ENCODE peak calls at places on chromosome 5, in seven cellular contexts. F is cardiac muscle cell, X is GM23338, G is IMR-90, L is upper lobe of left lung, H is gastrocnemius medialis, P is heart right ventricle. R is an unnamed sample.

GRCh38 chr5:45277860-45278259 is 418.3 kb downstream of the HCN1 start:
- DNase-seq in F (no peak), X (no peak), G (no peak), L (no peak), H (no peak), P (no peak), R (no peak)

GRCh38 chr5:67187318-67187717 is 9.3 kb downstream of the CD180 start:
- DNase-seq in F (no peak), X (no peak), G (no peak), L (no peak), H (no peak), P (no peak), R (no peak)

GRCh38 chr5:133870661-133871060 is 97.8 kb downstream of the C5orf15 start:
- DNase-seq in F (peak), X (no peak), G (peak), L (no peak), H (no peak), P (no peak), R (no peak)

GRCh38 chr5:6185574-6185973 is 192.8 kb downstream of the MED10 start:
- DNase-seq in F (no peak), X (no peak), G (no peak), L (no peak), H (no peak), P (no peak), R (no peak)

GRCh38 chr5:75511435-75512382 is at the start of the genes CERT1 and POLK:
- DNase-seq in F (peak), X (peak), G (peak), L (peak), H (peak), P (peak), R (peak)

GRCh38 chr5:124544366-124545055 is 201.9 kb downstream of the ZNF608 start:
- DNase-seq in F (no peak), X (no peak), G (peak), L (no peak), H (peak), P (no peak), R (no peak)

GRCh38 chr5:65213921-65214525 is 267.7 kb downstream of the ADAMTS6 start:
- DNase-seq in F (peak), X (peak), G (peak), L (no peak), H (no peak), P (no peak), R (no peak)

GRCh38 chr5:176621661-176622079 is 8.7 kb downstream of the SNCB start:
- DNase-seq in F (peak), X (no peak), G (peak), L (no peak), H (peak), P (no peak), R (no peak)

GRCh38 chr5:97231025-97231636 is 48.1 kb upstream of the RIOK2 start:
- DNase-seq in F (peak), X (peak), G (peak), L (no peak), H (no peak), P (no peak), R (no peak)

GRCh38 chr5:34736445-34737119 is 80.5 kb downstream of the RAI14 start:
- DNase-seq in F (peak), X (peak), G (peak), L (no peak), H (no peak), P (no peak), R (no peak)

DNA sequence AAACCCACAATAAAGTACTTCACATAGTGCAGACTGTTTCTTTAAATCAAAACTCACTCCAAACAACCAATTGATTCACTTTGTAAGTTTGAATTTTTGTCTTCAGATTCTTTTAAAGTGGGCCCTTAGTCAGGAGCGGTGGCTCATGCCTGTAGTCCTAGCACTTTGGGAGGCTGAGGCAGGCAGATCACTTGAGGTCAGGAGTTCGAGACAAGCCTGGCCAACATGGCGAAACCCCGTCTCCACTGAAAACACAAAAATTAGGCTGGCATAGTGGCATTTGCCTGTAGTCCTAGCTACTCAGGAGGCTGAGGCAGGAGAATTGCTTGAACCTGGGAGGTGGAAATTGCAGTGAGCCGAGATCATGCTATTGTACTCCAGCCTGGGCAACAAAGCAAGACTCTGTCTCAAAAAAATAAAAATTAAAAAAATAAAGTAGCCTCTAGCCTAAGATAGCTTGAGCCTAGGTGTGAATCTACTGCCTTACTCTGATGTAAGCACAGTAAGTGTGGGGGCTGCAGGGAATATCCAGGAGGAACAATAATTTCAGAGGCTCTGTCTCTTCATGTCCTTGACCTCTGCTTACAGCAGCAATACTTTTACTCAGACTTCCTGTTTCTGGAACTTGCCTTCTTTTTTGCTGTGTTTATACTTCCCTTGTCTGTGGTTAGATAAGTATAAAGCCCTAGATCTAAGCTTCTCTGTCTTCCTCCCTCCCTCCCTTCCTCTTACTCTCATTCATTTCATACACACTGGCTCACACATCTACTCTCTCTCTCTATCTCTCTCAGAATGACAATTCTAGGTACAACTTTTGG is at the start of gene IL7R:
- DNase-seq in F (peak), X (no peak), G (peak), L (no peak), H (no peak), P (no peak), R (no peak)
- H3K4me3 ChIP-seq in F (no peak), X (no peak), G (peak), L (no peak), H (no peak), P (no peak), R (no peak)

DNA sequence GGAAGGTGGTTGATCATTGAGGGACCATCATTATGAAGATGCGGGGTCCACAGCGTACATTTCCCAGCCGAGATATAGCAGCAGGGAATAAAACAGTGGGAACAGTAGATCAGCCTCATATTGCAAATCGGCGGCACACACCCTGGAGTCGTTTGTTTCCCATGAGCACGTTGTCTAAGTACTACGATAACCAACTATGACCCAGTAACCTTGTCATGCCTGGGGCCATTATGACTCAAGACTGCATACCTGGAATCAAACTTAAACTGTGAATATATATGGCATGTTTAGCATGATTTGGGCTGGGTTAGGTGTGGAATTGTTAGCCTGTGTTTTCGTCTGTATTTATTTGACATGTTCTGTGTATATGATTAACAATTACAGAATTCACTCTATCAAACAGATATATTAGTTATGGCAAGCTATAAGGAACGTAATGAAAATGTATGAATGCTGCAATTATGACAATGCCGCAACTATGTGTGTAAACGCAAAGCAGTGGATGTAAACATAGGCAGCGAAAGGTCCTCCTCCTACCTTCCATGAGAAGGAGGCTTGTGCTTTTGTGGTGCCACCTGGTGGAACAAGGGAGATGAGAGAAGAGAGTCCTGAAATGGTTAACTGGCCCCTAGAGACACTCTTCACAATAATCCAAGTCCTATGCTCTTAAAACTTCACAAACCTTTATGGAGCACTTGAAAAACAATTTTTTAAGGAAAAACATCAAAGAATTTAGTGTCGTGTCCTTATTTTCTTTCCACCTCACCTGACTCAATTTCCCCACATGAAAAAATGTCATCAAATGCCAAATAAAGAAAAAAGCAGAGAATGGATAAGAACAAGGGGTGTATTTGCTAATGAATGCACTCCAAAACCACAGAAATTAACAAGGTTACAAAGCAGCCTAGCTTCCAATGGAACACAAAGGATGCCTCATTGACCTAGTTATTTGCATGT is 47.1 kb downstream of the SEMA5A start:
- DNase-seq in F (peak), X (peak), G (peak), L (no peak), H (no peak), P (no peak), R (no peak)
- TF ChIP-seq CTCF in F (peak), X (peak), G (peak), L (no peak), H (no peak), P (no peak), R (no peak)

GRCh38 chr5:73392775-73393174 is 55.8 kb downstream of the FOXD1 start:
- DNase-seq in F (no peak), X (no peak), G (no peak), L (no peak), H (no peak), P (no peak), R (no peak)
- H3K27ac ChIP-seq in F (no peak), X (no peak), G (no peak), L (no peak), H (no peak), P (no peak), R (no peak)

GRCh38 chr5:36300927-36301540 is 668 bp downstream of the RANBP3L start:
- DNase-seq in F (no peak), X (no peak), G (peak), L (no peak), H (no peak), P (no peak), R (no peak)
- H3K4me3 ChIP-seq in F (no peak), X (no peak), G (no peak), L (no peak), H (peak), P (peak), R (peak)

GRCh38 chr5:172531704-172532026 is 77.3 kb upstream of the SH3PXD2B start:
- DNase-seq in F (no peak), X (no peak), G (no peak), L (no peak), H (no peak), P (no peak), R (peak)

GRCh38 chr5:172533058-172533398 is 78.7 kb upstream of the SH3PXD2B start:
- DNase-seq in F (no peak), X (no peak), G (no peak), L (no peak), H (no peak), P (no peak), R (peak)

GRCh38 chr5:172530835-172531703 is 76.7 kb upstream of the SH3PXD2B start:
- DNase-seq in F (no peak), X (no peak), G (no peak), L (no peak), H (no peak), P (no peak), R (peak)

GRCh38 chr5:172534229-172535169 is 80.2 kb upstream of the SH3PXD2B start:
- DNase-seq in F (no peak), X (no peak), G (no peak), L (peak), H (no peak), P (no peak), R (peak)

DNA sequence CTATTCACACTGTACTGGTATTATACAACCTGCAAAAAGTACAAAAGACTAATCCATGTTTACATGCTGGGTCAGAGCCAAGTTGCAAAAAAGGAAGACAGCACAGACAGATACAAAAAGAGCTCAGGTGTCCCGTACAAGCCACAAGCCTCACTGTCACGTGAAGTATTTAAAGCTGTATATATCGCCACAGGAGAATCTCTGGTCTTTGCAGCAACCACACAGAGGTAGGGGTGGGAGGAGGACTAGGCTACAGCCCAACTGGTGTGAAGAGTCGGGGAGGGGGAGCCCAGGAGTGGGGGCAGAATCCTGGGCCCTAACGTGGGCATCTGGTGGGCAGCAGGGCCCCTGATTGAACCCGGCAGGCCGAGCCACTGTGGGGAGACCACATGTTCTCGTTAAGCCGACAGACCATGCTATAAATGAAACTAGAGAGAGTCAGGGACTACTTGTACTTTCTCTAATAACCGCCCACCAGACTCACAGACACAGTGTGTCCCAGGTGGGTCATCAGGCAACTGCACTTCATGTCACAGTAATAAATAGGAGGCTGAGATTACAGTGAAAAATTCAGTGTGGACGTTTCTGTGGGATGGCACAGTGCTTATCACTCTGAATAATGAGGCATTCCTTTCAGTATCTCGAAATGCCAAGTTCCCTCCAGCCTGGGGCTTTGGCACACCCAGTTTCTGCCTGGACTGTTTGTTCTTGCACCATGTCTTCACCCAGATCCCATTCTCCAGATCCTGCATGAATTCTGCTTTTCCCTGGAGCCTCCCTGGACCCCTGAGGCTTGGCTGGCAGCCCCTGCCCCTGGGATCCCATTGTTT is 79.3 kb upstream of the SH3PXD2B start:
- DNase-seq in F (no peak), X (no peak), G (no peak), L (peak), H (peak), P (no peak), R (peak)
- TF ChIP-seq CTCF in F (no peak), X (no peak), G (no peak), L (no peak), H (no peak), P (no peak), R (no peak)